ENCODE peak calls at places on chromosomes 13 and 19, in four cellular contexts. I is heart left ventricle, F is ascending aorta, X is adrenal gland. C is an unnamed sample.

GRCh38 chr13:113152894-113153809 is 5.3 kb upstream of the PROZ start:
- DNase-seq in F (no peak), I (peak; percentile 71), X (peak; percentile 72), C (no peak)

GRCh38 chr13:23433171-23434153 is at the start of gene SACS:
- DNase-seq in I (no peak), F (no peak), X (peak; percentile 24), C (no peak)

GRCh38 chr13:113862191-113862765 is 1.6 kb downstream of the GAS6 start:
- DNase-seq in F (no peak), X (no peak), I (no peak), C (no peak)

GRCh38 chr13:87087741-87088140 is 583.4 kb upstream of the SLITRK5 start:
- DNase-seq in I (no peak), X (no peak), F (no peak), C (no peak)

GRCh38 chr13:44855860-44856259 is 133.4 kb downstream of the NUFIP1 start:
- DNase-seq in X (no peak), I (no peak), F (no peak), C (no peak)

GRCh38 chr19:7870571-7871279 is 3.5 kb downstream of the PRR36 start:
- DNase-seq in X (peak; percentile 89), F (no peak), I (peak; percentile 48), C (peak; percentile 64)

GRCh38 chr19:28705008-28705407 is 507.9 kb downstream of the UQCRFS1 start:
- DNase-seq in F (no peak), I (no peak), X (no peak), C (no peak)

GRCh38 chr19:22832031-22832762 is at the start of gene ZNF723:
- DNase-seq in I (no peak), X (no peak), F (no peak), C (no peak)

GRCh38 chr19:12841094-12841493 is 2.8 kb downstream of the MAST1 start:
- DNase-seq in F (no peak), X (peak; percentile 48), I (no peak), C (no peak)

GRCh38 chr13:113889467-113889866 is 25.6 kb upstream of the GAS6 start:
- DNase-seq in X (no peak), I (no peak), F (no peak), C (no peak)

GRCh38 chr13:38783992-38784875 is 97.4 kb downstream of the FREM2 start:
- DNase-seq in F (no peak), X (no peak), I (no peak), C (no peak)

GRCh38 chr13:112325142-112325808 is 50.9 kb upstream of the SPACA7 start:
- DNase-seq in X (no peak), F (no peak), I (no peak), C (no peak)

GRCh38 chr19:35105411-35106290 is 10.0 kb upstream of the FXYD3 start:
- DNase-seq in I (no peak), F (no peak), X (no peak), C (no peak)

GRCh38 chr13:113150545-113151365 is 7.7 kb upstream of the PROZ start:
- DNase-seq in X (no peak), F (no peak), I (no peak), C (no peak)

GRCh38 chr13:75656590-75656989 is 20.5 kb downstream of the LMO7 start:
- DNase-seq in X (no peak), I (no peak), F (no peak), C (no peak)

GRCh38 chr13:104571161-104571889 is 1505.1 kb upstream of the SLC10A2 start:
- DNase-seq in I (peak; percentile 59), F (peak; percentile 43), X (peak; percentile 74), C (no peak)

GRCh38 chr13:41029629-41030028 is 10.5 kb upstream of the ELF1 start:
- DNase-seq in X (no peak), F (no peak), I (no peak), C (no peak)

GRCh38 chr13:106548064-106548696 is 12.7 kb upstream of the EFNB2 start:
- DNase-seq in X (no peak), I (no peak), F (no peak), C (no peak)

GRCh38 chr13:24698686-24699085 is 18.5 kb downstream of the ATP12A start:
- DNase-seq in X (no peak), I (no peak), F (no peak), C (no peak)

GRCh38 chr19:7641288-7642276 is 4.7 kb downstream of the STXBP2 start:
- DNase-seq in I (no peak), F (no peak), X (no peak), C (no peak)

GRCh38 chr19:50329146-50329925 is at the start of gene KCNC3:
- DNase-seq in F (peak; percentile 99), X (peak; percentile 97), I (peak; percentile 99), C (peak; percentile 99)

GRCh38 chr19:46629546-46630025 is 4.7 kb upstream of the PTGIR start:
- DNase-seq in X (no peak), I (peak; percentile 67), F (no peak), C (no peak)

GRCh38 chr13:114132419-114133121 is at the start of gene RASA3:
- DNase-seq in I (peak; percentile 85), F (no peak), X (peak; percentile 69), C (no peak)

GRCh38 chr19:49954933-49955332 is 6.0 kb downstream of the SIGLEC11 start:
- DNase-seq in X (peak; percentile 42), F (no peak), I (no peak), C (no peak)

GRCh38 chr19:49335784-49336481 is 727 bp downstream of the CD37 start:
- DNase-seq in F (no peak), X (peak; percentile 16), I (no peak), C (no peak)

GRCh38 chr13:109412232-109412935 is 374.0 kb downstream of the IRS2 start:
- DNase-seq in I (peak; percentile 75), F (no peak), X (peak; percentile 66), C (no peak)

DNA sequence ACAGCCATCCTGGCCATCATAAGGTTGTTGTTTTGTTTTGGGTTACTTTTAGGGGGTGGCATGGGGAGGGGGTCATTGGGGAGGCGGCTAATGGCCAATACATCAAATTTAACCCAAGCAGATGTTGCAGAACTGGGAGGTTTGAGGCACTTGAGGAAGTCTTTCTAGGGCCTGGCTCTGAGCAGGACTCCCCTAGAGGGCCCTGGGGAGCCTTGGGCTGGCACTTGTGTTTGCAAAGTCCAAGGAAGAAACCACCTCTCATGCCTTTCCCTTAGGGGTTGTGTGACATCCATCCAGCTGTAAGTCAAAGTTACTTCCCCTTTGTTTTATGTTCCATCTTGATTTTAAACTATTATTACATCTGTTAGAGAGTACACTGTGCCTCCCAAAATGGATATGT is 160.0 kb downstream of the KATNAL1 start:
- DNase-seq in X (no peak), I (no peak), F (no peak), C (no peak)
- TF ChIP-seq CTCF in X (no peak), I (no peak), F (no peak), C (no peak)

GRCh38 chr13:46620029-46620428 is 67.1 kb downstream of the LRCH1 start:
- DNase-seq in F (no peak), I (no peak), X (no peak), C (no peak)

GRCh38 chr13:46615888-46616531 is 63.0 kb downstream of the LRCH1 start:
- DNase-seq in I (no peak), X (no peak), F (no peak), C (no peak)

GRCh38 chr13:46614582-46614981 is 61.6 kb downstream of the LRCH1 start:
- DNase-seq in I (no peak), F (no peak), X (no peak), C (no peak)

GRCh38 chr13:46617885-46618284 is 64.9 kb downstream of the LRCH1 start:
- DNase-seq in F (no peak), I (no peak), X (no peak), C (no peak)

DNA sequence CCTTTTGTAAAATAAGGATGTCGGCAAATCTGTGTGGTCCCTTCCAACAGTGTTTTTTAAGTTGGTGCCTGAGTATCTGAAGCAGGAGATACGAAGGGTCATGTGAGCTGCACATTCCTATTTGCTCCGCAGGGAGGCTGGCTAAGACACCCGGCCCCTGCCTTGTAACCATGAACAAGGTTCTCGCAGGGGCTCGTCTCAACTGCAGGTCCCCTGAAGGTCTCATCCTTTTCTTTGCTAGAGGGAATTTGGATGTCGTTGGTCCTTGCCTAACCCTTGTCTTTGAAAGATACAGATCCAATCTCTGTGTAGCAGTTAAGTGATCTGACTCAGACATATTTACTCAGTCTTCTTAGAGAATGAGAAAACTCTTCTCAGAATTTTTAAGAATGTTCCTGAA is 64.4 kb downstream of the LRCH1 start:
- DNase-seq in F (no peak), X (no peak), I (no peak), C (no peak)
- H3K4me3 ChIP-seq in F (no peak overlapping the region), X (no peak overlapping the region), I (no peak overlapping the region), C (no peak overlapping the region)

GRCh38 chr13:33015275-33015674 is 948 bp upstream of the KL start:
- DNase-seq in F (no peak), I (no peak), X (no peak), C (no peak)

GRCh38 chr13:33015791-33016323 is 366 bp upstream of the KL start:
- DNase-seq in F (no peak), I (no peak), X (no peak), C (no peak)

GRCh38 chr13:33018886-33019285 is 2.7 kb downstream of the KL start:
- DNase-seq in I (no peak), X (no peak), F (no peak), C (no peak)

GRCh38 chr13:33017410-33017929 is 1.2 kb downstream of the KL start:
- DNase-seq in X (no peak), F (no peak), I (peak; percentile 50), C (peak; percentile 65)

GRCh38 chr13:33016414-33017409 is at the start of gene KL:
- DNase-seq in F (no peak), X (peak; percentile 29), I (peak; percentile 50), C (no peak)
- TF ChIP-seq CTCF in F (no peak), X (no peak), I (no peak), C (peak; percentile 2)

GRCh38 chr19:51572908-51573307 is 1.8 kb downstream of the ZNF175 start:
- DNase-seq in F (no peak), I (no peak), X (no peak), C (no peak)
- H3K4me3 ChIP-seq in F (no peak overlapping the region), I (no peak overlapping the region), X (no peak overlapping the region), C (no peak overlapping the region)

GRCh38 chr13:95593462-95593861 is 40.9 kb downstream of the CLDN10 start:
- DNase-seq in X (no peak), F (no peak), I (no peak), C (no peak)

GRCh38 chr13:95585867-95586266 is 33.3 kb downstream of the CLDN10 start:
- DNase-seq in I (no peak), X (no peak), F (no peak), C (no peak)

GRCh38 chr13:95588721-95589120 is 36.2 kb downstream of the CLDN10 start:
- DNase-seq in X (no peak), F (no peak), I (no peak), C (no peak)

GRCh38 chr13:95588134-95588533 is 35.6 kb downstream of the CLDN10 start:
- DNase-seq in F (no peak), I (no peak), X (no peak), C (no peak)
- TF ChIP-seq CTCF in F (no peak), I (no peak), X (no peak), C (no peak)

DNA sequence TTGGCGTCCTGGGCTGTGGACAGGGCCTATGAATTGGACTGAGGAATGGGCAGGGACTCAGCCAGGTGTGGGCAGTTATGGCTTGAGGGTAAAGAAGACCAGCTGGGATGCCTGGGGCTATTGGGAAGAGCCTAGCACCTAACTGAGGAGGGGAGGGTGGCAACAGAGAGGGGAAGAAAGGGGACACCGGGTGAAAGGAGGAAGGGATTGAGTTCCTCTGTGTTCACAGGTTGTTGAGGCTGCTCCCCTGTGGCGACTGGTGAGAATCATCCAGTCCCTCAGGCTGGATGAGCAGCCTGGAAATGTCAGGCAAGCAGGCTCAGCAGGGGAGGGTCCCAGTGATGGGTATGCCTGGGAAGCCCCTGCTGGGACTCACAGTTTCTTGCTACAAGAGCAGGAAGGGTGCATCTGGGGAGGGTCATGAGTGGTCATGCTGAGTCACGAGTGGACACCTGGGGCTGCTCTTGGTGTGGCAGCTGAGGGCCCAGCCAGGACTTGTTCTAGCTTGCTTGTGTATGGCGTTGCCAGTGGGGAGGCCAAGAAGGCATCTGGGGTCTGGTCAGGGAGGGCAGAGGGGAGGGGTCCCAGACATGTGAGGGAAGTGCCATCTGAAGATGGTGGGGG is 1.4 kb downstream of the ZNF324 start:
- DNase-seq in I (no peak), X (no peak), F (no peak), C (no peak)
- H3K4me3 ChIP-seq in I (no peak overlapping the region), X (no peak overlapping the region), F (no peak overlapping the region), C (peak overlapping the region; percentile 44)